ENCODE peak calls at places on chromosomes 13 and 19, in ten cellular contexts. One of them, this sample, is unnamed.

GRCh38 chr13:100363874-100364273 is 224.7 kb downstream of the GGACT start:
- DNase-seq in psoas muscle: no peak
- DNase-seq in CD4-positive, alpha-beta memory T cell: no peak
- DNase-seq in neuronal stem cell: no peak
- DNase-seq in HL-60: no peak
- DNase-seq in DMS79: no peak
- DNase-seq in stimulated activated naive B cell treated with anti-CD40 and anti-IgM and Interleukin-4, amounts not matched to agents 10 μg/mL and 1 μg/mL and 100 μg/mL, for 72 hours: no peak
- DNase-seq in adipocyte: peak
- DNase-seq in AG10803: peak
- DNase-seq in AG04450: peak
- DNase-seq in this sample: peak

GRCh38 chr19:52007436-52007804 is 591 bp downstream of the ZNF615 start:
- DNase-seq in stimulated activated naive B cell treated with anti-CD40 and anti-IgM and Interleukin-4, amounts not matched to agents 10 μg/mL and 1 μg/mL and 100 μg/mL, for 72 hours: no peak
- DNase-seq in adipocyte: no peak
- DNase-seq in AG10803: peak
- DNase-seq in HL-60: no peak
- DNase-seq in psoas muscle: no peak
- DNase-seq in neuronal stem cell: peak
- DNase-seq in AG04450: no peak
- DNase-seq in CD4-positive, alpha-beta memory T cell: no peak
- DNase-seq in DMS79: no peak
- DNase-seq in this sample: no peak

GRCh38 chr13:91058066-91058465 is 289.4 kb upstream of the MIR17HG start:
- DNase-seq in stimulated activated naive B cell treated with anti-CD40 and anti-IgM and Interleukin-4, amounts not matched to agents 10 μg/mL and 1 μg/mL and 100 μg/mL, for 72 hours: no peak
- DNase-seq in AG10803: no peak
- DNase-seq in neuronal stem cell: peak
- DNase-seq in DMS79: no peak
- DNase-seq in CD4-positive, alpha-beta memory T cell: no peak
- DNase-seq in psoas muscle: no peak
- DNase-seq in adipocyte: no peak
- DNase-seq in AG04450: no peak
- DNase-seq in HL-60: no peak
- DNase-seq in this sample: peak

GRCh38 chr19:2500861-2501260 is 24.9 kb downstream of the GADD45B start:
- DNase-seq in DMS79: no peak
- DNase-seq in AG10803: no peak
- DNase-seq in HL-60: no peak
- DNase-seq in AG04450: no peak
- DNase-seq in CD4-positive, alpha-beta memory T cell: no peak
- DNase-seq in neuronal stem cell: no peak
- DNase-seq in adipocyte: no peak
- DNase-seq in psoas muscle: peak
- DNase-seq in stimulated activated naive B cell treated with anti-CD40 and anti-IgM and Interleukin-4, amounts not matched to agents 10 μg/mL and 1 μg/mL and 100 μg/mL, for 72 hours: no peak
- DNase-seq in this sample: no peak

GRCh38 chr13:44198826-44199225 is 174.8 kb upstream of the SERP2 start:
- DNase-seq in neuronal stem cell: no peak
- DNase-seq in CD4-positive, alpha-beta memory T cell: no peak
- DNase-seq in adipocyte: no peak
- DNase-seq in AG10803: no peak
- DNase-seq in HL-60: no peak
- DNase-seq in AG04450: no peak
- DNase-seq in psoas muscle: no peak
- DNase-seq in stimulated activated naive B cell treated with anti-CD40 and anti-IgM and Interleukin-4, amounts not matched to agents 10 μg/mL and 1 μg/mL and 100 μg/mL, for 72 hours: no peak
- DNase-seq in DMS79: no peak
- DNase-seq in this sample: no peak

GRCh38 chr19:6760606-6761005 is 6.6 kb downstream of the SH2D3A start:
- DNase-seq in stimulated activated naive B cell treated with anti-CD40 and anti-IgM and Interleukin-4, amounts not matched to agents 10 μg/mL and 1 μg/mL and 100 μg/mL, for 72 hours: no peak
- DNase-seq in AG04450: no peak
- DNase-seq in HL-60: no peak
- DNase-seq in CD4-positive, alpha-beta memory T cell: no peak
- DNase-seq in AG10803: no peak
- DNase-seq in neuronal stem cell: no peak
- DNase-seq in DMS79: no peak
- DNase-seq in adipocyte: no peak
- DNase-seq in psoas muscle: no peak
- DNase-seq in this sample: no peak

GRCh38 chr19:42274065-42274682 is 5.1 kb downstream of the CIC start:
- DNase-seq in adipocyte: no peak
- DNase-seq in stimulated activated naive B cell treated with anti-CD40 and anti-IgM and Interleukin-4, amounts not matched to agents 10 μg/mL and 1 μg/mL and 100 μg/mL, for 72 hours: no peak
- DNase-seq in HL-60: no peak
- DNase-seq in AG10803: no peak
- DNase-seq in DMS79: no peak
- DNase-seq in neuronal stem cell: no peak
- DNase-seq in psoas muscle: no peak
- DNase-seq in AG04450: no peak
- DNase-seq in CD4-positive, alpha-beta memory T cell: no peak
- DNase-seq in this sample: no peak

GRCh38 chr19:39411006-39411831 is 1.2 kb upstream of the PLEKHG2 start:
- DNase-seq in neuronal stem cell: no peak
- DNase-seq in stimulated activated naive B cell treated with anti-CD40 and anti-IgM and Interleukin-4, amounts not matched to agents 10 μg/mL and 1 μg/mL and 100 μg/mL, for 72 hours: no peak
- DNase-seq in HL-60: no peak
- DNase-seq in psoas muscle: peak
- DNase-seq in AG10803: peak
- DNase-seq in DMS79: no peak
- DNase-seq in adipocyte: peak
- DNase-seq in CD4-positive, alpha-beta memory T cell: no peak
- DNase-seq in AG04450: no peak
- DNase-seq in this sample: peak

GRCh38 chr19:46828484-46828883 is 22.2 kb downstream of the AP2S1 start:
- DNase-seq in AG10803: peak
- DNase-seq in neuronal stem cell: no peak
- DNase-seq in CD4-positive, alpha-beta memory T cell: no peak
- DNase-seq in HL-60: no peak
- DNase-seq in adipocyte: peak
- DNase-seq in stimulated activated naive B cell treated with anti-CD40 and anti-IgM and Interleukin-4, amounts not matched to agents 10 μg/mL and 1 μg/mL and 100 μg/mL, for 72 hours: no peak
- DNase-seq in psoas muscle: no peak
- DNase-seq in DMS79: no peak
- DNase-seq in AG04450: no peak
- DNase-seq in this sample: no peak

GRCh38 chr19:54390942-54391577 is 24.2 kb upstream of the TTYH1 start:
- DNase-seq in psoas muscle: no peak
- DNase-seq in neuronal stem cell: peak
- DNase-seq in adipocyte: peak
- DNase-seq in stimulated activated naive B cell treated with anti-CD40 and anti-IgM and Interleukin-4, amounts not matched to agents 10 μg/mL and 1 μg/mL and 100 μg/mL, for 72 hours: no peak
- DNase-seq in AG10803: peak
- DNase-seq in DMS79: no peak
- DNase-seq in AG04450: peak
- DNase-seq in HL-60: no peak
- DNase-seq in CD4-positive, alpha-beta memory T cell: peak
- DNase-seq in this sample: peak

GRCh38 chr13:113820813-113821651 is 42.8 kb downstream of the GAS6 start:
- DNase-seq in CD4-positive, alpha-beta memory T cell: no peak
- DNase-seq in adipocyte: peak
- DNase-seq in neuronal stem cell: no peak
- DNase-seq in stimulated activated naive B cell treated with anti-CD40 and anti-IgM and Interleukin-4, amounts not matched to agents 10 μg/mL and 1 μg/mL and 100 μg/mL, for 72 hours: no peak
- DNase-seq in HL-60: no peak
- DNase-seq in DMS79: peak
- DNase-seq in AG04450: peak
- DNase-seq in psoas muscle: peak
- DNase-seq in AG10803: peak
- DNase-seq in this sample: peak

GRCh38 chr19:9786819-9787218 is 18.3 kb upstream of the ZNF846 start:
- DNase-seq in DMS79: no peak
- DNase-seq in HL-60: no peak
- DNase-seq in adipocyte: no peak
- DNase-seq in AG10803: no peak
- DNase-seq in neuronal stem cell: no peak
- DNase-seq in psoas muscle: no peak
- DNase-seq in CD4-positive, alpha-beta memory T cell: no peak
- DNase-seq in AG04450: no peak
- DNase-seq in stimulated activated naive B cell treated with anti-CD40 and anti-IgM and Interleukin-4, amounts not matched to agents 10 μg/mL and 1 μg/mL and 100 μg/mL, for 72 hours: no peak
- DNase-seq in this sample: no peak

GRCh38 chr19:32387701-32388392 is 17.7 kb upstream of the DPY19L3 start:
- DNase-seq in stimulated activated naive B cell treated with anti-CD40 and anti-IgM and Interleukin-4, amounts not matched to agents 10 μg/mL and 1 μg/mL and 100 μg/mL, for 72 hours: no peak
- DNase-seq in HL-60: no peak
- DNase-seq in psoas muscle: no peak
- DNase-seq in CD4-positive, alpha-beta memory T cell: no peak
- DNase-seq in AG04450: no peak
- DNase-seq in adipocyte: peak
- DNase-seq in AG10803: peak
- DNase-seq in DMS79: no peak
- DNase-seq in neuronal stem cell: no peak
- DNase-seq in this sample: peak

GRCh38 chr19:34507414-34508067 is 26.0 kb downstream of the WTIP start:
- DNase-seq in AG10803: no peak
- DNase-seq in neuronal stem cell: no peak
- DNase-seq in HL-60: no peak
- DNase-seq in adipocyte: no peak
- DNase-seq in CD4-positive, alpha-beta memory T cell: no peak
- DNase-seq in stimulated activated naive B cell treated with anti-CD40 and anti-IgM and Interleukin-4, amounts not matched to agents 10 μg/mL and 1 μg/mL and 100 μg/mL, for 72 hours: no peak
- DNase-seq in DMS79: no peak
- DNase-seq in AG04450: no peak
- DNase-seq in psoas muscle: no peak
- DNase-seq in this sample: no peak

GRCh38 chr19:40716031-40716654 is 543 bp downstream of the COQ8B start:
- DNase-seq in psoas muscle: no peak
- DNase-seq in HL-60: no peak
- DNase-seq in neuronal stem cell: no peak
- DNase-seq in CD4-positive, alpha-beta memory T cell: peak
- DNase-seq in DMS79: peak
- DNase-seq in AG10803: no peak
- DNase-seq in adipocyte: no peak
- DNase-seq in AG04450: peak
- DNase-seq in stimulated activated naive B cell treated with anti-CD40 and anti-IgM and Interleukin-4, amounts not matched to agents 10 μg/mL and 1 μg/mL and 100 μg/mL, for 72 hours: peak
- DNase-seq in this sample: peak

GRCh38 chr19:29882719-29883105 is 59.3 kb upstream of the URI1 start:
- DNase-seq in adipocyte: no peak
- DNase-seq in psoas muscle: no peak
- DNase-seq in CD4-positive, alpha-beta memory T cell: no peak
- DNase-seq in DMS79: no peak
- DNase-seq in stimulated activated naive B cell treated with anti-CD40 and anti-IgM and Interleukin-4, amounts not matched to agents 10 μg/mL and 1 μg/mL and 100 μg/mL, for 72 hours: no peak
- DNase-seq in neuronal stem cell: no peak
- DNase-seq in AG04450: no peak
- DNase-seq in HL-60: no peak
- DNase-seq in AG10803: no peak
- DNase-seq in this sample: no peak